ENCODE peak calls at places on chromosomes 16 and 17, in eight cellular contexts. J, R, P, S, I, F, B and L are unnamed samples.

GRCh38 chr17:51435641-51436091 is 175.3 kb downstream of the UTP18 start:
- DNase-seq in J (no peak), I (peak; percentile 61), P (peak; percentile 80), B (peak; percentile 21), S (peak; percentile 21), F (no peak), R (peak; percentile 14), L (peak; percentile 52)

GRCh38 chr17:65027305-65027704 is 29.2 kb downstream of the GNA13 start:
- DNase-seq in P (no peak), F (peak; percentile 45), R (peak; percentile 88), J (no peak), I (peak; percentile 85), B (no peak), S (peak; percentile 83), L (peak; percentile 81)

GRCh38 chr17:31289790-31290189 is 7.2 kb downstream of the OMG start:
- DNase-seq in R (no peak), J (no peak), S (no peak), P (no peak), I (no peak), B (no peak), F (no peak), L (no peak)

GRCh38 chr16:86029131-86029741 is 130.3 kb downstream of the IRF8 start:
- DNase-seq in P (peak; percentile 49), F (no peak), I (no peak), J (no peak), S (no peak), B (no peak), R (peak; percentile 25), L (no peak)

GRCh38 chr17:26962255-26963162 is 331.4 kb upstream of the WSB1 start:
- DNase-seq in I (no peak), P (no peak), B (no peak), F (no peak), J (no peak), S (no peak), R (no peak), L (no peak)

GRCh38 chr16:10419701-10420100 is 33.8 kb downstream of the ATF7IP2 start:
- DNase-seq in R (no peak), S (no peak), I (no peak), P (no peak), F (no peak), B (no peak), J (no peak), L (no peak)

GRCh38 chr16:15575293-15576049 is 67.5 kb downstream of the MARF1 start:
- DNase-seq in F (no peak), I (no peak), B (no peak), R (no peak), S (no peak), P (no peak), J (no peak), L (no peak)

GRCh38 chr17:14211778-14212177 is 24.9 kb downstream of the CDRT15 start:
- DNase-seq in F (no peak), J (no peak), B (peak; percentile 21), R (peak; percentile 4), I (no peak), P (peak; percentile 57), S (no peak), L (no peak)

GRCh38 chr17:57071991-57072944 is 12.8 kb upstream of the AKAP1 start:
- DNase-seq in P (no peak), J (no peak), R (no peak), I (no peak), S (no peak), F (no peak), B (no peak), L (no peak)

GRCh38 chr16:78210305-78210704 is 110.9 kb downstream of the WWOX start:
- DNase-seq in B (no peak), S (peak; percentile 94), J (no peak), F (no peak), I (peak; percentile 95), R (no peak), P (no peak), L (no peak)

GRCh38 chr16:53511403-53512280 is 8.6 kb upstream of the AKTIP start:
- DNase-seq in P (no peak), S (no peak), B (no peak), F (no peak), I (no peak), R (no peak), J (no peak), L (no peak)

GRCh38 chr17:81052199-81052997 is 17.4 kb downstream of the BAIAP2 start:
- DNase-seq in B (no peak), F (no peak), J (no peak), P (no peak), R (no peak), I (no peak), S (no peak), L (no peak)

GRCh38 chr16:10888320-10888937 is 11.4 kb downstream of the CIITA start:
- DNase-seq in B (no peak), I (no peak), F (no peak), P (no peak), S (no peak), R (no peak), J (no peak), L (peak; percentile 26)

DNA sequence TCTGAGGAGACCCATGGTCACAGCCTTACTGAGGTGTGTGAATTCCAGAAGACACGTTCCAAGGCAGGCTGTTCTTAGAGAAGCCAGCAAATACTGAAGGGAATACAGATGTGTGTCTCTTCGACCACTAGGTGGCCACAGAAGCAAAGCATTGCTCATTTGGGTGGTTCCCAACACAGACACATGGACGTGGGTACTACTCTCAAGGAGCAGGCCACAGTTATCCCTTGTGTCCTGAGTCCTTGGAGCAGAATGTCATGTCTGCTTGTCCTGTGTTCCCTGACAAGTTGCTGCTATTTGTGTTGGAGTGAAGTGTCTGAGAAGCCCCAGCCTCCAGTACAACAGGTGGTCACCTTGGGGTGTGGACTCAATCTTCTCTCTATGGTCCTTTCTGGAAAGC is 30.3 kb downstream of the HMOX2 start:
- DNase-seq in R (peak; percentile 88), B (no peak), S (peak; percentile 84), P (peak; percentile 65), J (no peak), I (peak; percentile 75), F (peak; percentile 71), L (peak; percentile 83)
- H3K4me3 ChIP-seq in R (no peak overlapping the region), B (no peak overlapping the region), S (no peak overlapping the region), P (no peak overlapping the region), J (no peak overlapping the region), I (no peak overlapping the region), F (no peak overlapping the region), L (no peak overlapping the region)

GRCh38 chr17:40827746-40828453 is 5.5 kb upstream of the KRT10 start:
- DNase-seq in F (no peak), J (no peak), R (peak; percentile 47), S (peak; percentile 77), B (no peak), I (no peak), P (no peak), L (no peak)
- H3K4me3 ChIP-seq in F (no peak overlapping the region), J (no peak overlapping the region), R (no peak overlapping the region), S (no peak overlapping the region), B (no peak overlapping the region), I (no peak overlapping the region), P (no peak overlapping the region), L (no peak overlapping the region)

GRCh38 chr16:49574826-49575225 is 201.2 kb downstream of the C16orf78 start:
- DNase-seq in S (no peak), B (no peak), F (no peak), I (no peak), R (no peak), J (no peak), P (no peak), L (no peak)
- H3K4me3 ChIP-seq in S (no peak overlapping the region), B (no peak overlapping the region), F (no peak overlapping the region), I (no peak overlapping the region), R (no peak overlapping the region), J (no peak overlapping the region), P (no peak overlapping the region), L (no peak overlapping the region)

GRCh38 chr17:269616-270514 is 82.7 kb downstream of the RPH3AL start:
- DNase-seq in I (no peak), R (no peak), B (no peak), S (no peak), F (no peak), P (no peak), J (no peak), L (no peak)
- H3K4me3 ChIP-seq in I (no peak overlapping the region), R (no peak overlapping the region), B (no peak overlapping the region), S (no peak overlapping the region), F (no peak overlapping the region), P (no peak overlapping the region), J (no peak overlapping the region), L (no peak overlapping the region)

GRCh38 chr17:78341559-78342437 is 18.1 kb downstream of the SOCS3 start:
- DNase-seq in R (peak; percentile 81), F (no peak), J (peak; percentile 66), B (peak; percentile 88), S (peak; percentile 72), I (peak; percentile 49), P (peak; percentile 79), L (no peak)

GRCh38 chr17:78343433-78344201 is 16.3 kb downstream of the SOCS3 start:
- DNase-seq in S (no peak), P (peak; percentile 50), I (no peak), F (no peak), J (no peak), B (no peak), R (no peak), L (peak; percentile 81)

GRCh38 chr17:78343099-78343432 is 16.8 kb downstream of the SOCS3 start:
- DNase-seq in S (no peak), B (peak; percentile 78), P (peak; percentile 52), I (peak; percentile 43), R (peak; percentile 89), J (no peak), F (peak; percentile 85), L (no peak)

GRCh38 chr17:78344666-78345065 is 15.2 kb downstream of the SOCS3 start:
- DNase-seq in R (no peak), B (no peak), F (no peak), P (no peak), J (no peak), S (no peak), I (no peak), L (no peak)

GRCh38 chr17:78342438-78343098 is 17.3 kb downstream of the SOCS3 start:
- DNase-seq in J (no peak), S (peak; percentile 79), I (peak; percentile 81), B (peak; percentile 82), R (peak; percentile 89), F (peak; percentile 87), P (no peak), L (no peak)
- H3K4me3 ChIP-seq in J (peak overlapping the region; percentile 21), S (no peak overlapping the region), I (peak overlapping the region; percentile 7), B (peak overlapping the region; percentile 42), R (peak overlapping the region; percentile 30), F (peak overlapping the region; percentile 31), P (peak overlapping the region; percentile 39), L (no peak overlapping the region)

DNA sequence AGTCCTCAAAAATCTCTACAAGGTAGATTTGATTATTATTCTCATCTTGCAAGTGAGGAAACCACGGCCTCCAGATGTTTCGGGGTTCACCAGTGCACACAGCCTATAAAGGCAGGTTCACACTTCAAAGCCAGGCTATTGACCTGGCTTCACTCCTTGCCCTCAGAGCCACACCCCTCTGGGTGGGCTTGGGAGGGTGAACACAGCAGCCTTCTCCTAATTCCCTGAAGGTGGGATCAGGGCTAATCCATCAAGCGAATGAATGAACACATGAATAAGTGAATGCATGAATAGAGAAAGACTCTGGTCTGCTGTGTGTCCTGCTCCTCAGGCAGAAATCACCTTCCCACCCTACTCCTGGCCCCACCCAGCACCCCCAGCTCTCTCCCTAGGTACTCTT is 139.0 kb downstream of the CYLD start:
- DNase-seq in I (no peak), R (no peak), P (no peak), B (no peak), S (no peak), J (no peak), F (no peak), L (no peak)
- H3K4me3 ChIP-seq in I (no peak overlapping the region), R (no peak overlapping the region), P (no peak overlapping the region), B (no peak overlapping the region), S (no peak overlapping the region), J (no peak overlapping the region), F (no peak overlapping the region), L (no peak overlapping the region)